ENCODE peak calls at places on chromosomes 12 and 14, in five cellular contexts. H is adrenal gland, U is pons, G is AG10803, T is AG20443. P is an unnamed sample.

GRCh38 chr14:41285193-41285748 is 321.4 kb upstream of the LRFN5 start:
- DNase-seq in H (peak; percentile 64), U (no peak), G (no peak), T (no peak), P (no peak)

GRCh38 chr12:131218291-131219172 is 264.8 kb downstream of the ADGRD1 start:
- DNase-seq in H (no peak), U (no peak), G (no peak), T (no peak), P (no peak)

GRCh38 chr12:132506328-132506727 is 16.4 kb downstream of the FBRSL1 start:
- DNase-seq in H (no peak), U (no peak), G (no peak), T (no peak), P (no peak)

GRCh38 chr12:111529424-111530368 is 69.4 kb downstream of the ATXN2 start:
- DNase-seq in H (peak; percentile 43), U (peak; percentile 69), G (peak; percentile 58), T (peak; percentile 79), P (peak; percentile 59)

GRCh38 chr12:97276198-97276580 is 186.4 kb upstream of the RMST start:
- DNase-seq in H (no peak), U (no peak), G (no peak), T (no peak), P (no peak)

GRCh38 chr12:109275173-109275572 is 33.9 kb downstream of the FOXN4 start:
- DNase-seq in H (no peak), U (no peak), G (no peak), T (no peak), P (no peak)

GRCh38 chr14:68886109-68886434 is 93.0 kb downstream of the ACTN1 start:
- DNase-seq in H (no peak), U (no peak), G (no peak), T (no peak), P (no peak)

GRCh38 chr12:10361622-10362021 is 28.2 kb downstream of the KLRK1 start:
- DNase-seq in H (no peak), U (peak; percentile 15), G (peak; percentile 29), T (no peak), P (no peak)

GRCh38 chr12:72275551-72275950 is 3.4 kb downstream of the TRHDE start:
- DNase-seq in H (no peak), U (no peak), G (no peak), T (no peak), P (no peak)

GRCh38 chr14:104171029-104171697 is 32.8 kb downstream of the KIF26A start:
- DNase-seq in H (no peak), U (no peak), G (no peak), T (no peak), P (no peak)

GRCh38 chr12:67456281-67456918 is 187.2 kb downstream of the CAND1 start:
- DNase-seq in H (peak; percentile 58), U (no peak), G (peak; percentile 93), T (peak; percentile 42), P (no peak)

GRCh38 chr12:4908694-4909396 is 860 bp upstream of the KCNA1 start:
- DNase-seq in H (no peak), U (peak; percentile 6), G (no peak), T (peak; percentile 25), P (no peak)

GRCh38 chr14:85934886-85935254 is 404.9 kb downstream of the FLRT2 start:
- DNase-seq in H (no peak), U (no peak), G (no peak), T (no peak), P (no peak)

GRCh38 chr14:58829594-58829993 is 191.8 kb downstream of the DACT1 start:
- DNase-seq in H (no peak), U (no peak), G (no peak), T (no peak), P (no peak)

GRCh38 chr12:16012086-16012485 is 101.0 kb downstream of the DERA start:
- DNase-seq in H (peak; percentile 55), U (peak; percentile 17), G (peak; percentile 58), T (peak; percentile 44), P (no peak)

GRCh38 chr12:76183459-76184186 is 99.1 kb upstream of the NAP1L1 start:
- DNase-seq in H (peak; percentile 86), U (peak; percentile 45), G (peak; percentile 94), T (peak; percentile 79), P (no peak)

GRCh38 chr14:45003924-45004323 is 41.9 kb downstream of the TOGARAM1 start:
- DNase-seq in H (no peak), U (no peak), G (no peak), T (no peak), P (no peak)

GRCh38 chr14:89277229-89277628 is 139.8 kb downstream of the FOXN3 start:
- DNase-seq in H (no peak), U (no peak), G (no peak), T (no peak), P (no peak)

P was measured in memory B cell.